ENCODE peak calls at places on chromosomes 3 and 15, in five cellular contexts. C is NCI-H1694, V is NCI-H1436, U is SW480, X is SIG-M5. N is an unnamed sample.

GRCh38 chr3:72661115-72661457 is 187.2 kb downstream of the SHQ1 start:
- DNase-seq in X (no peak), V (peak; percentile 61), C (peak; percentile 39), U (peak; percentile 37), N (no peak)

GRCh38 chr3:146131616-146132410 is 29.2 kb downstream of the PLOD2 start:
- DNase-seq in U (peak; percentile 13), X (no peak), C (no peak), V (no peak), N (no peak)

GRCh38 chr3:196686436-196686835 is 25.6 kb downstream of the CEP19 start:
- DNase-seq in X (no peak), V (no peak), U (no peak), C (no peak), N (no peak)

GRCh38 chr3:109257269-109257668 is 59.0 kb downstream of the DPPA2 start:
- DNase-seq in U (peak; percentile 4), V (no peak), C (no peak), X (no peak), N (peak; percentile 49)

GRCh38 chr15:62665449-62665848 is 377.1 kb upstream of the TPM1 start:
- DNase-seq in V (no peak), X (no peak), U (no peak), C (no peak), N (peak; percentile 23)

GRCh38 chr3:13300546-13301294 is 119.4 kb downstream of the NUP210 start:
- DNase-seq in C (no peak), U (no peak), V (no peak), X (no peak), N (no peak)

GRCh38 chr3:195450731-195451229 is 8.0 kb upstream of the ACAP2 start:
- DNase-seq in V (no peak), U (no peak), X (no peak), C (no peak), N (no peak)

GRCh38 chr3:87311309-87311708 is 34.9 kb upstream of the POU1F1 start:
- DNase-seq in C (no peak), V (no peak), U (no peak), X (no peak), N (no peak)

GRCh38 chr3:100024520-100025303 is 89.6 kb downstream of the FILIP1L start:
- DNase-seq in C (no peak), U (no peak), V (no peak), X (no peak), N (no peak)

GRCh38 chr3:70933105-70933810 is 620.8 kb upstream of the MDFIC2 start:
- DNase-seq in C (no peak), V (no peak), X (no peak), U (no peak), N (peak; percentile 99)

GRCh38 chr15:52822475-52822874 is 32.3 kb upstream of the ONECUT1 start:
- DNase-seq in X (no peak), U (no peak), C (no peak), V (no peak), N (no peak)

GRCh38 chr3:52468336-52468735 is 12.9 kb downstream of the NISCH start:
- DNase-seq in U (no peak), X (no peak), C (no peak), V (no peak), N (no peak)

GRCh38 chr3:140096037-140096436 is 161.1 kb downstream of the CLSTN2 start:
- DNase-seq in V (no peak), C (no peak), X (no peak), U (no peak), N (peak; percentile 9)

GRCh38 chr3:42829083-42829627 is 19.9 kb downstream of the ACKR2 start:
- DNase-seq in C (no peak), X (no peak), U (peak; percentile 96), V (no peak), N (no peak)

GRCh38 chr3:119148493-119149180 is 2.7 kb downstream of the TEX55 start:
- DNase-seq in V (no peak), U (no peak), X (no peak), C (no peak), N (no peak)

GRCh38 chr3:150105886-150106612 is 135.4 kb upstream of the PFN2 start:
- DNase-seq in X (no peak), V (no peak), C (no peak), U (no peak), N (no peak)

GRCh38 chr3:55488398-55489055 is 1.4 kb upstream of the WNT5A start:
- DNase-seq in V (no peak), X (no peak), U (peak; percentile 69), C (no peak), N (peak; percentile 58)

GRCh38 chr3:56928379-56929068 is 126.8 kb upstream of the ARHGEF3 start:
- DNase-seq in X (no peak), U (peak; percentile 43), V (no peak), C (no peak), N (peak; percentile 10)

GRCh38 chr3:105752791-105753415 is 115.9 kb downstream of the CBLB start:
- DNase-seq in U (no peak), C (no peak), V (no peak), X (no peak), N (no peak)

GRCh38 chr3:169179193-169180122 is 484.1 kb downstream of the MECOM start:
- DNase-seq in U (no peak), V (no peak), C (no peak), X (no peak), N (no peak)

GRCh38 chr15:62889734-62890505 is 152.6 kb upstream of the TPM1 start:
- DNase-seq in X (no peak), U (no peak), V (no peak), C (no peak), N (no peak)

GRCh38 chr15:71386448-71387236 is 271.4 kb downstream of the THSD4 start:
- DNase-seq in X (no peak), U (peak; percentile 9), V (no peak), C (peak; percentile 29), N (peak; percentile 37)